ENCODE peak calls at places on chromosomes 7 and 10, in four cellular contexts. L, R, D and X are unnamed samples. For H4K20me1, the result is how much of the 10 kb centered on the place peaks cover.

GRCh38 chr7:21243265-21243664 is 184.6 kb upstream of the SP4 start:
- DNase-seq in L (no peak), R (no peak), D (no peak), X (no peak)

GRCh38 chr7:29840701-29841100 is 34.4 kb downstream of the WIPF3 start:
- DNase-seq in L (no peak), R (no peak), D (no peak), X (no peak)

GRCh38 chr10:43137701-43137970 is 609 bp upstream of the CSGALNACT2 start:
- DNase-seq in L (peak), R (peak), D (peak), X (peak)

GRCh38 chr10:58335306-58336005 is 650 bp downstream of the UBE2D1 start:
- DNase-seq in L (no peak), R (peak), D (peak), X (peak)

GRCh38 chr10:124168991-124169826 is 75.8 kb upstream of the CHST15 start:
- DNase-seq in L (no peak), R (no peak), D (no peak), X (no peak)

GRCh38 chr7:2821842-2822507 is 22.1 kb downstream of the GNA12 start:
- DNase-seq in L (peak), R (peak), D (peak), X (no peak)

GRCh38 chr7:37425504-37425903 is 23.2 kb downstream of the ELMO1 start:
- DNase-seq in L (no peak), R (no peak), D (no peak), X (no peak)

GRCh38 chr7:118183254-118183585 is 744 bp upstream of the LSM8 start:
- DNase-seq in L (no peak), R (no peak), D (peak), X (no peak)

GRCh38 chr10:29969255-29970011 is 90.0 kb downstream of the JCAD start:
- DNase-seq in L (no peak), R (no peak), D (no peak), X (no peak)

GRCh38 chr7:114508096-114508495 is 93.5 kb downstream of the FOXP2 start:
- DNase-seq in L (peak), R (peak), D (peak), X (no peak)

GRCh38 chr7:128841961-128842673 is 11.9 kb downstream of the FLNC start:
- DNase-seq in L (no peak), R (peak), D (peak), X (no peak)

GRCh38 chr10:100886946-100887345 is 25.8 kb upstream of the SLF2 start:
- DNase-seq in L (peak), R (no peak), D (no peak), X (no peak)

GRCh38 chr7:132732466-132732865 is 156.2 kb upstream of the PLXNA4 start:
- DNase-seq in L (no peak), R (no peak), D (no peak), X (no peak)

GRCh38 chr10:14185501-14186045 is 145.2 kb downstream of the FRMD4A start:
- DNase-seq in L (peak), R (peak), D (peak), X (no peak)

GRCh38 chr10:15262036-15262713 is 93.7 kb upstream of the NMT2 start:
- DNase-seq in L (peak), R (peak), D (peak), X (peak)

GRCh38 chr7:127107601-127108007 is 145.1 kb downstream of the GRM8 start:
- DNase-seq in L (peak), R (peak), D (peak), X (peak)

GRCh38 chr10:17873946-17874345 is 64.8 kb downstream of the MRC1 start:
- DNase-seq in L (no peak), R (no peak), D (no peak), X (no peak)

GRCh38 chr10:5555031-5555510 is 30.3 kb downstream of the CALML3 start:
- DNase-seq in L (peak), R (no peak), D (peak), X (no peak)

GRCh38 chr10:75165684-75166622 is 44.6 kb upstream of the VDAC2 start:
- DNase-seq in L (no peak), R (peak), D (no peak), X (no peak)

GRCh38 chr10:19659920-19660655 is 156.1 kb upstream of the PLXDC2 start:
- DNase-seq in L (no peak), R (peak), D (peak), X (no peak)

GRCh38 chr7:148434181-148434769 is 156.3 kb upstream of the C7orf33 start:
- DNase-seq in L (no peak), R (no peak), D (peak), X (no peak)

GRCh38 chr10:113569576-113569975 is 16.7 kb downstream of the HABP2 start:
- DNase-seq in L (no peak), R (no peak), D (no peak), X (no peak)

GRCh38 chr7:14714161-14714728 is 188.3 kb downstream of the DGKB start:
- DNase-seq in L (no peak), R (no peak), D (no peak), X (no peak)

GRCh38 chr10:23095966-23096813 is 811 bp downstream of the MSRB2 start:
- DNase-seq in L (peak), R (peak), D (peak), X (peak)

GRCh38 chr7:70063796-70064423 is 465.6 kb downstream of the AUTS2 start:
- DNase-seq in L (no peak), R (no peak), D (no peak), X (no peak)

GRCh38 chr7:54904130-54904529 is 114.7 kb upstream of the EGFR start:
- DNase-seq in L (peak), R (peak), D (peak), X (no peak)

DNA sequence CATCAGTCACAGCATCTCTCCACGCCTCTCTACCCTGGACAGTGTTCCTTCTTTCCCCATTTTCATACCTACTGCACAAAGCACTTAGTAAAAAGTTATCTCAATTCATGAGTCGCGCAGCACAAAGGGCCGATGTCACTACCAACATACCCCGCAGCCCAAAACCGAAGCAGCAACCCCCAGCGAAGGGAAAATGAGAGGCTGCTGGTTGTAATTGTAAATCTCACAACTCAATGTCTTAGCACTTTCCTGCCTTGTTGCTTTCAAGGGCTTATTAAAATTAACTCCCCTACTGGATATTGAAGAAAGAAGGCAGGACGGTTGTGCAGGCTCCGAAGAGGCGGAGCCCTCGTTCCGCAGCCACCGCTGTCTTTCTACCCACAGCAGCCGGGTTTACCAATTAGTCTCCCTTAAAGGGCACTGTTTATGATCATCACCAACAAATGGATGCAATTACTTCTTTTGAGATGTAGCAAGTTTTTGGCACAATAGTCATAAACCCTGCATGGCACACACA is 6.5 kb downstream of the DIP2C start:
- DNase-seq in L (no peak), R (no peak), D (no peak), X (no peak)
- H4K20me1 ChIP-seq in L (under half), R (half or more), D (under half), X (half or more)

DNA sequence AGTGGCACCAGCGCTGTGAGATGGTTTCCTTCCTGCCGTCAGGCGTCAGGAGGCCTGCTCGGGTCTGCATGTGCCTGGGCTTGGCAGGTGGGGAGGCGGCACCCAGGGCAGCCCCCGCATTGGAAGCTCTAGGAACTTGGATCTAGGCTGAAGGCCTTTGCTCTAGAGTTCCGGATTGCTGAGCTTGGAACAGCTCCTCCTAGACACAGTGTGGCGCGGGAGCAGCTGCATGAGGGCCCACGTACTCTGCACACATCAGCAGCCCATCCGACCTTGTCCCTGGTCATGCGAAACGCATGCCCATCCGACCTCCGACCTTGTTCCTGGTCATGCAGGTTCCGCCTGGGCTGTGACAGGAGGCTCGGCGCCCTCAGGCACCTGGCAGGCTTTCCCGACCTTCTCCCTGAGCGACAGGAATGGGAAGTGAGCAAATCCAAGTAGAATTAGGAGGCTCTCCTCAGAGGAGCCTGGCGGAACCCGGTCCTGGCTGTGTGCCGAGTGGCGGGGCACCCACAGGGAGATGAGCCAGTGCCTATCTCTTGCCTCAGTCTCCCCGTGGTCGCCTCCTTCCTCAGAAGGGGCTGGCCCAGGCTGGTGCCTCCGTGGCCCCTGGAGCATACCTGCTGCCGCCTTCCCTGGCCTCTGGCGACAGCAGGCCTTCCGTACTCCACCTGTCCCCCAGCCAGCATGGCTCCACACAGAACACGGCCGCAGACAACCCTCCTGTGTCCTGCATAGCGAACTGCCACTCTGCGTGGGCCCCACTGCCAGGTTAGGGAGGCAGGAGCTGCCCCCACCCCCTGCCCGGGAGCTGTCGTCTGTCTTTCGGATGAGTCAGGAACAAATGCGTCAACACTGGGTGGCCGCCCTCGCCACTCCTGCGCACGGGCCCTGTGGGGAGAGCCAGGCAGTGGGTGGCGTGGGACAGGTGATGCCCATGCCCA is 12.0 kb downstream of the GET4 start:
- DNase-seq in L (no peak), R (no peak), D (no peak), X (no peak)
- H4K20me1 ChIP-seq in L (under half), R (half or more), D (under half), X (half or more)

GRCh38 chr10:70479161-70479531 is 579 bp downstream of the PALD1 start:
- DNase-seq in L (no peak), R (no peak), D (no peak), X (no peak)
- H4K20me1 ChIP-seq in L (under half), R (under half), D (under half), X (under half)

GRCh38 chr7:102295346-102296178 is 8.9 kb downstream of the SH2B2 start:
- DNase-seq in L (no peak), R (no peak), D (no peak), X (no peak)

GRCh38 chr7:102296514-102296913 is 9.8 kb downstream of the SH2B2 start:
- DNase-seq in L (no peak), R (no peak), D (no peak), X (no peak)

GRCh38 chr7:102297487-102298218 is 11.0 kb downstream of the SH2B2 start:
- DNase-seq in L (no peak), R (no peak), D (no peak), X (no peak)

GRCh38 chr7:102294589-102294988 is 7.9 kb downstream of the SH2B2 start:
- DNase-seq in L (no peak), R (no peak), D (no peak), X (no peak)

DNA sequence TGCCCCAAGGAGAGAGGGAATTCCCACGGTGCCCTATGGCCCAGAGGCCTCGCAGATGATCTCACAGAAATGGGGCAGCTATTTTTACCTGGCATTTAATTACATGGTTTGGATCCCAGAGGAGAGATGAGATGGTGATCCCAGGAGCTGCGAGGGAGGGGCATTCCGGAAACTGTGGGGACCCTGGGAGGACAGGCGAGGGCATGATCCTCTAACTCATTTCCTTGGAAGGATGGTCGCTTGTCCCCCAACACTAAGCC is 9.4 kb downstream of the SH2B2 start:
- DNase-seq in L (no peak), R (no peak), D (no peak), X (no peak)
- H4K20me1 ChIP-seq in L (under half), R (under half), D (under half), X (under half)

DNA sequence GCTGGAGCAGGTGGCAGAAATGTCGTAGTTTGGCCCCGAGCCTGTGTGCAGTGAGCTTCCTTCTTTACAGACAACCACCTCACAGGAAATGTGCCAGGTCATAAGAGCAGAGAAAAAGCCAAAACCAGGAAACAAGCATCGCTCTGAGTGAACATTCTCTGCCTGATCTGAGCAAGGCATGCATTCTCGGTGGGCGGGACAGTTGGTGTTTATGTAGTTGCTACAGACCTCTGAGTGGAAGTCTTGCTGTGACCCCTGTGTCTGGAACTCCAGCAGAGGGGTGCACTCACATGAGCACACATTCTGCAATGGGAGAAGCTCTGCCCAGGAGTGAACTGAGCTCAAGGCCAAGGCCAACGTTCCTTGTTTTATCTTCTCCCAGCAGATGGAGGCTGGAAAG is 230.1 kb downstream of the TCERG1L start:
- DNase-seq in L (no peak), R (no peak), D (no peak), X (no peak)
- H4K20me1 ChIP-seq in L (under half), R (under half), D (under half), X (under half)